ENCODE peak calls at places on chromosome 11, in six cellular contexts. D is colonic mucosa, F is endothelial cell, Q is Calu3, J is bronchial epithelial cell, A is AG10803. Z is an unnamed sample.

GRCh38 chr11:2130881-2131352 is 8.3 kb downstream of the IGF2 start:
- DNase-seq in F (no peak), D (no peak), J (no peak), Q (no peak), A (no peak), Z (no peak)

GRCh38 chr11:34332524-34332923 is 25.3 kb downstream of the ABTB2 start:
- DNase-seq in J (no peak), D (no peak), Q (peak), A (no peak), F (peak), Z (no peak)

GRCh38 chr11:65854161-65854592 is 3.8 kb downstream of the CFL1 start:
- DNase-seq in D (peak), F (no peak), Q (no peak), A (no peak), J (no peak), Z (no peak)

GRCh38 chr11:636511-637332 is at the start of gene DRD4:
- DNase-seq in F (no peak), Q (no peak), J (no peak), D (no peak), A (peak), Z (no peak)

GRCh38 chr11:44006882-44007495 is 40.8 kb upstream of the ACCSL start:
- DNase-seq in Q (no peak), F (no peak), A (no peak), D (peak), J (no peak), Z (no peak)

GRCh38 chr11:2420502-2421225 is 20.1 kb downstream of the TSSC4 start:
- DNase-seq in A (peak), F (peak), J (peak), D (peak), Q (peak), Z (peak)

GRCh38 chr11:100637706-100638105 is 49.4 kb upstream of the ARHGAP42 start:
- DNase-seq in A (no peak), J (no peak), F (no peak), Q (no peak), D (no peak), Z (no peak)

GRCh38 chr11:59285716-59286260 is 72.9 kb upstream of the OR5AN1 start:
- DNase-seq in J (no peak), F (no peak), D (no peak), A (no peak), Q (no peak), Z (no peak)

GRCh38 chr11:69027704-69028372 is 14.8 kb upstream of the MRGPRF start:
- DNase-seq in Q (no peak), J (no peak), F (no peak), A (no peak), D (no peak), Z (no peak)

GRCh38 chr11:35192347-35192746 is 53.4 kb downstream of the CD44 start:
- DNase-seq in J (no peak), F (no peak), Q (no peak), A (peak), D (peak), Z (no peak)

GRCh38 chr11:27698872-27699241 is 1.4 kb downstream of the BDNF start:
- DNase-seq in Q (peak), J (peak), D (peak), A (peak), F (peak), Z (peak)

GRCh38 chr11:134742228-134742612 is 330.2 kb upstream of the B3GAT1 start:
- DNase-seq in A (no peak), F (no peak), D (no peak), J (no peak), Q (no peak), Z (no peak)

GRCh38 chr11:68206211-68206610 is 6.9 kb downstream of the KMT5B start:
- DNase-seq in A (peak), D (no peak), J (peak), F (peak), Q (no peak), Z (peak)

GRCh38 chr11:32094931-32095330 is 4.1 kb downstream of the RCN1 start:
- DNase-seq in Q (no peak), D (no peak), F (no peak), A (peak), J (no peak), Z (no peak)

GRCh38 chr11:102971766-102972165 is 16.2 kb upstream of the MMP13 start:
- DNase-seq in J (no peak), F (no peak), A (peak), Q (no peak), D (no peak), Z (peak)

GRCh38 chr11:98260983-98261382 is 759.8 kb upstream of the CNTN5 start:
- DNase-seq in J (peak), Q (no peak), A (no peak), F (no peak), D (no peak), Z (no peak)

DNA sequence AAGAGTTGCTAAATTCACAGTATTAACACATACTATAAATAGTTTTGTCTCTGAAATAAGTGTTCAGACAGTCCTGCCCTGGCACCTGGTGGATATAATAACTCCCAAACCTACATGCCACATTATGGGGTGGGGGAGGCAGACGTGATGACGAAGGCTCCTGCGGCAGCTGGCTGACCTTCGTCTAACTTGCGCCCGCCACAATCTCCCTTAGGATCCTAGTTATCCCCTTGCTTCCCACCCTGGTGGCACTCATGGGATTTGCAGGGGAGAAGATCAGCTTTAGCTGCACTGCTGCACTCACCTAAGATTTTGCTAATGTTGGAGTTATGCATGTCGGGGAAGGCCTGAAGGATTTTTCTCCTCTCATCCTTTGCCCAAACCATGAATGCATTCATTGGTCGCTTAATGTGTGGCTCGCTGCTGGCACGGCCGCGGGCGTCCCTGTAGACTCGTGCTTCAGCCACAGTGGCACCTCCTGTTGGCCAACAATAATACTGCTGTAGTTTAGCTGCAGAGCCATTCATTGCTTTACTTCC is 367.6 kb downstream of the SOX6 start:
- DNase-seq in D (no peak), F (peak), A (no peak), J (no peak), Q (no peak), Z (no peak)
- TF ChIP-seq CTCF in D (no peak), F (peak), A (peak), J (peak), Q (peak), Z (peak)

GRCh38 chr11:11078344-11078743 is 220.5 kb upstream of the ZBED5 start:
- DNase-seq in J (peak), D (no peak), Q (no peak), A (peak), F (no peak), Z (peak)
- TF ChIP-seq CTCF in J (no peak), D (no peak), Q (no peak), A (no peak), F (no peak), Z (peak)

DNA sequence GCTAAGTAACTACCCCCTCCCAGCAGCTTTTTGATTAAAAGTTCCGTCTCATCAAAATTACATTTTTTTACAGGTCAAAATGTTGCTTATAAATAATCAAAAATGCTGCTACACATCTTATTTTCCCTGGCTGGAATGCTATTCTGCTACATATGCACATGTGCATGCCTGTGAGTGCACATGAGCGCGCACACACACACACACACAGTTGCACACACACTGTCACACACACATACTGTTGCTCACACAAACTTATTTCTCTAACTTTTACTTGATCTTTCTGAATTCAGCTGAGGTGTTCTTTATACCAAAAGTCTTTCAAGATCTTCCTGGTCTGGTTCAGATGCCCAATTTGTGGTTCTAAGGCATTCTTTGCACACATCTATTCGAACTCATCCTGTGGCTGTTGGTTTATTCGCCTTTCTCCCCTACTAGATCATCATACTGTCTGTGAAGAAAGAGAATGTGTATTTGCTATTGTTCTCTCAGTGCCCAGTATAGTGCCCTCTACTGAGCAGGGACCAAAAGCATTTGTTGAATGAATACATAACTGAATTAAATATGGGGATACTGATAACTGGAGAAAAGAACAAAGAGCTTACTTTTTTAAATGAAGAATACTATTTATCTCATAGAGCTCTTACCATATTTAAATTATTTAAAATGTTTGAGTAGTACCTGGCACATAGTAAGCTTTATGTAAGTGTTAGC is 68.1 kb upstream of the CCDC179 start:
- DNase-seq in D (no peak), A (no peak), F (no peak), Q (no peak), J (peak), Z (no peak)
- TF ChIP-seq CTCF in D (no peak), A (no peak), F (no peak), Q (no peak), J (no peak), Z (peak)

DNA sequence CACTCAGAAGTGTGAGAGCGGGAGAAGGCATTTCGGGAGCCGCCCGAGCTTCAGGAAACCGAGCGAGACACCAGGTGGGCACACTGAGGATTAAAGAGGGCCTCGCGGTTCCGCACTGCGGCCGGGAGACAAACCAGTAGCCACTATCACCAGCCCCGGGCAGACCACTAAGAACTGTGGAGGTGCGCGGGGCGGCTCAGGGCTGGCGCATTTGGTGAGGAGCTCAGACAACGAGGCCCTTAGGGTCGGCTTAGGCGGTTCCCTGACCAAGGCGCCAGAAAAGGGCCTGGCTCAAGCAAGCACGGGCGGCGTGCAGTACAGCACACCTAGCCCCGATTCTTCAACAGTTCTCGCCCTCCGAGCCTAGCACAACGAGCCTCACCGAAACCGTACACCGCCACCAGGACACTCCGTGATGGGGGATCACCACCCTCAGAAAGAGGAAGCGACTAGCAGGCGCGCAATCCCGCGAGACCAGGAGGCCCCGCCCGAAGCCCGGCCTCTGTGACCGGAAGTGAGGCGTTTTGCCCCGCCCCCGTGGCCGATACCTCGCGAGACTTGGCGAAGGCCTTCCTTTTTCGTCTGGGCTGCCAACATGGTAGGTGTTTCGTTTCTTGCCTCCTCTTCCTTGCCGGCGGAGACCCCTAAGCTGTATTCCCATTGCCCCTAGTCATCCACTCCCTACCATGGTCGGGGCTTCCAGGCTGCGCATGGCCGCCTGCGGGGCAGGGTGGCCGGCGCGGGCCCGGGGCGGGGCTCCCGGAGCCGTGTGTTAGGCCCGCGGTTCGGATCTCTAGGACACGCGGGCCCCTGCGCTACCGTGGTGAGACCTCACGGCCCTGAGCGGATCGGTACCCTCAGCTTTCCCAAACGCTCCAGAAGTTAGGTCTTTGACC is at the start of the genes RPL27A and TRIM66:
- DNase-seq in A (peak), F (peak), J (peak), Q (peak), D (peak), Z (peak)
- TF ChIP-seq CTCF in A (peak), F (no peak), J (peak), Q (no peak), D (no peak), Z (peak)

GRCh38 chr11:119284344-119285157 is 32.4 kb downstream of the MCAM start:
- DNase-seq in F (no peak), A (peak), J (peak), D (no peak), Q (peak), Z (peak)
- TF ChIP-seq CTCF in F (no peak), A (peak), J (peak), D (peak), Q (no peak), Z (peak)

Z was measured in HFFc6.